ENCODE peak calls at places on chromosomes 4 and X, in five cellular contexts. L, V, Q, E and C are unnamed samples.

GRCh38 chr4:89196056-89196674 is 84.8 kb downstream of the TIGD2 start:
- DNase-seq in Q (peak; percentile 42), E (no peak), V (no peak), L (no peak), C (no peak)

GRCh38 chr4:187504974-187505797 is 490.4 kb upstream of the ZFP42 start:
- DNase-seq in E (no peak), Q (no peak), L (peak; percentile 45), V (no peak), C (no peak)

GRCh38 chrX:10897768-10898167 is 213.4 kb upstream of the HCCS start:
- DNase-seq in Q (no peak), L (peak; percentile 51), V (no peak), E (no peak), C (no peak)

GRCh38 chr4:177554966-177555574 is 112.8 kb upstream of the AGA start:
- DNase-seq in V (peak; percentile 34), E (peak; percentile 40), L (peak; percentile 50), Q (peak; percentile 23), C (peak; percentile 49)

GRCh38 chr4:165974647-165975335 is 101.8 kb downstream of the TLL1 start:
- DNase-seq in L (no peak), E (no peak), V (no peak), Q (no peak), C (no peak)

GRCh38 chr4:40916218-40916555 is 166.4 kb downstream of the NSUN7 start:
- DNase-seq in L (no peak), Q (no peak), V (no peak), E (no peak), C (no peak)

GRCh38 chrX:46913710-46914109 is 1.5 kb downstream of the JADE3 start:
- DNase-seq in Q (peak; percentile 47), E (peak; percentile 21), V (no peak), L (no peak), C (no peak)

GRCh38 chr4:40755609-40756008 is 5.9 kb downstream of the NSUN7 start:
- DNase-seq in Q (no peak), L (no peak), V (no peak), E (no peak), C (no peak)

GRCh38 chr4:7554885-7555284 is 120.2 kb upstream of the PSAPL1 start:
- DNase-seq in V (no peak), L (no peak), Q (peak; percentile 31), E (no peak), C (no peak)

GRCh38 chr4:182547435-182547834 is 304.2 kb downstream of the TENM3 start:
- DNase-seq in V (peak; percentile 47), L (no peak), E (no peak), Q (no peak), C (no peak)

GRCh38 chr4:167102475-167102874 is 131.8 kb downstream of the SPOCK3 start:
- DNase-seq in Q (no peak), V (no peak), L (no peak), E (no peak), C (no peak)

GRCh38 chr4:26076000-26076587 is 162.1 kb downstream of the SMIM20 start:
- DNase-seq in V (peak; percentile 54), E (no peak), L (no peak), Q (no peak), C (no peak)

GRCh38 chrX:110006826-110007375 is 4.0 kb downstream of the TMEM164 start:
- DNase-seq in E (no peak), Q (no peak), V (no peak), L (no peak), C (no peak)

GRCh38 chr4:132956951-132957350 is 192.1 kb upstream of the PCDH10 start:
- DNase-seq in E (no peak), Q (no peak), V (no peak), L (no peak), C (no peak)

GRCh38 chr4:138291431-138291830 is 49.3 kb upstream of the SLC7A11 start:
- DNase-seq in E (no peak), V (no peak), Q (no peak), L (no peak), C (no peak)

GRCh38 chrX:112051546-112051945 is 31.0 kb downstream of the TRPC5 start:
- DNase-seq in Q (no peak), L (no peak), V (no peak), E (no peak), C (no peak)

GRCh38 chr4:98484031-98484430 is 174.4 kb downstream of the TSPAN5 start:
- DNase-seq in Q (no peak), V (no peak), L (no peak), E (no peak), C (no peak)

GRCh38 chr4:81021995-81022394 is 8.5 kb upstream of the BMP3 start:
- DNase-seq in E (no peak), Q (no peak), L (no peak), V (no peak), C (no peak)

GRCh38 chr4:48175328-48175727 is 41.3 kb upstream of the TXK start:
- DNase-seq in Q (no peak), L (no peak), V (no peak), E (no peak), C (no peak)

GRCh38 chr4:109303141-109303499 is 662 bp upstream of the COL25A1 start:
- DNase-seq in Q (no peak), E (no peak), V (no peak), L (no peak), C (no peak)

GRCh38 chrX:29652484-29652883 is 562.9 kb upstream of the MAGEB2 start:
- DNase-seq in Q (no peak), E (no peak), V (no peak), L (no peak), C (no peak)

GRCh38 chr4:94390804-94391410 is 48.3 kb upstream of the HPGDS start:
- DNase-seq in Q (peak; percentile 30), L (no peak), E (peak; percentile 20), V (peak; percentile 18), C (no peak)

GRCh38 chr4:128583753-128584712 is 225.5 kb upstream of the JADE1 start:
- DNase-seq in L (no peak), V (no peak), Q (no peak), E (peak; percentile 61), C (no peak)

GRCh38 chr4:168524006-168524405 is 27.2 kb downstream of the PALLD start:
- DNase-seq in E (no peak), L (no peak), Q (no peak), V (no peak), C (no peak)

GRCh38 chr4:139875456-139875855 is 209.8 kb downstream of the MGST2 start:
- DNase-seq in E (no peak), Q (no peak), L (no peak), V (no peak), C (peak; percentile 38)

GRCh38 chr4:23900636-23901035 is 10.8 kb upstream of the PPARGC1A start:
- DNase-seq in V (no peak), L (no peak), E (no peak), Q (no peak), C (no peak)

GRCh38 chr4:23903859-23904438 is 14.1 kb upstream of the PPARGC1A start:
- DNase-seq in L (no peak), V (no peak), Q (no peak), E (no peak), C (no peak)

GRCh38 chr4:23904639-23905061 is 14.8 kb upstream of the PPARGC1A start:
- DNase-seq in Q (no peak), L (no peak), V (no peak), E (no peak), C (no peak)

GRCh38 chr4:23899565-23899964 is 9.7 kb upstream of the PPARGC1A start:
- DNase-seq in L (no peak), V (no peak), Q (no peak), E (no peak), C (no peak)

DNA sequence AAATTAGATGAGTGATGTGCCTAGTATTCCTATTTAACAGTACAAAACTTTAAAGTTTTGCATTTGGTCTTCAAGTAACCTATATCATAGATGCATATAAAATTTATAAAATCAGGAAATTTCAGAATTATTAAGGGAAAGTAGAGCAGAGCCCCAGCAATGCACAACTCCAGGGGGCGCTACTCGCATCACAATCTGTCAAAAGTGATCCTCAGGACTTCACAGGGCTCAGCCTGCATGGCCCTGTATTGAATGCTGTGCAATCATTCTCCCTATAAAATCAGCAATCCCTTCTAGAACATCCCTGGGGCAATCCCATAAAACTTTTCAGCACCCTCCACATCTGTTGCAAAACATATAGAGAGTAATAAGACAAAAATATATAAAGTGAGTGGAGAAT is 12.4 kb upstream of the PPARGC1A start:
- DNase-seq in V (no peak), Q (no peak), E (no peak), L (no peak), C (no peak)
- TF ChIP-seq CTCF in V (no peak), Q (no peak), E (peak; percentile 23), L (peak; percentile 31), C (peak; percentile 45)

DNA sequence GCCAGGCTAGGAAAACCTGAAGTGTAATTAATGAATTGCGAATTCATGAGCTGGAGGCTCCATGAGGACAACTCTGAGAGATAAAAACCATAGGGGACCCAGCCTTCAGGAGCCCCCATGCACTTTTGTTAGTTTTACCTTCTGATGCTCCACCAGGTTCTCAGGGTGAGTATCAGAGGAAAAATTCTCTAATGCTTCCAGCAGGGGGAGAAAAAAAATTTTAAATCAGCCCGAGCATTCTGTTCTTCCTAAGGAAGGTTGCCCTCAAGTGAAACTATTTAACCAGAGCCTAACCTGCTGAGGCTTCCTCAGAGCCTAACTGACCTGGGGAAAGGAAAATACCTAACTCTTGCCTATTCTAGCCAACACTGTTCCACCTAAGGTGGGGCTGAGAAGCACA is 552.6 kb downstream of the PPARGC1A start:
- DNase-seq in L (no peak), Q (peak; percentile 8), V (no peak), E (no peak), C (no peak)
- TF ChIP-seq CTCF in L (peak; percentile 29), Q (peak; percentile 24), V (no peak), E (peak; percentile 27), C (peak; percentile 57)

GRCh38 chr4:143270266-143270838 is 66.3 kb upstream of the GAB1 start:
- DNase-seq in E (no peak), V (no peak), L (no peak), Q (no peak), C (no peak)

GRCh38 chr4:143273170-143273917 is 63.3 kb upstream of the GAB1 start:
- DNase-seq in V (no peak), L (no peak), E (no peak), Q (no peak), C (no peak)
- TF ChIP-seq CTCF in V (no peak), L (no peak), E (no peak), Q (no peak), C (no peak)

GRCh38 chr4:120082286-120082685 is 15.6 kb upstream of the MAD2L1 start:
- DNase-seq in V (no peak), Q (no peak), L (no peak), E (peak; percentile 13), C (no peak)

GRCh38 chr4:120084327-120084726 is 17.7 kb upstream of the MAD2L1 start:
- DNase-seq in E (no peak), L (no peak), V (no peak), Q (no peak), C (no peak)

GRCh38 chr4:120080533-120080932 is 13.9 kb upstream of the MAD2L1 start:
- DNase-seq in L (no peak), V (no peak), E (no peak), Q (no peak), C (no peak)

GRCh38 chr4:120085705-120086104 is 19.1 kb upstream of the MAD2L1 start:
- DNase-seq in Q (no peak), V (no peak), E (no peak), L (no peak), C (no peak)

DNA sequence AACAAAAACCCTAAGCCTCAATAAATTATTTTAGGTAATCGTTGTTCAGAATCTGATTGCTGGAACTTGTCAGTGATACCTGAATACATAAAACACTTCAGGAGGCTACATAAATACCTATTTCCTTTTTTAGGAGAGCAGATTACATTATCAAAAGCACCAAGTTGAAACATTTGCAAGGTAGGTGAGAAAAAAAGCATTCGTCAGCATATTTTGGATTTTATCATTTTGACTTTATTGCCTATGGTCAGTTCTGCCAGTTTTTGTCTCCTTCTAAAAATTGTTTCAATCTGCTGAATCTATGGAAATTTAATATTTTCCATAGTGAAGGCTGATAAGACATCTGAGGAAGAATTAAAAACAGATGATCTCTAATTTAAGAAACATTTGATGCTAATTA is 16.5 kb upstream of the MAD2L1 start:
- DNase-seq in E (no peak), L (no peak), V (no peak), Q (no peak), C (no peak)
- TF ChIP-seq CTCF in E (no peak), L (no peak), V (no peak), Q (no peak), C (no peak)